ENCODE peak calls at places on chromosomes 16 and 17, in six cellular contexts. Y is ovary, W is cardiac fibroblast, C is kidney epithelial cell, N is Peyer's patch, I is mammary epithelial cell. G is an unnamed sample.

GRCh38 chr16:85798901-85799496 is 345 bp downstream of the EMC8 start:
- DNase-seq in Y (no peak), W (peak; percentile 46), C (no peak), N (no peak), I (peak; percentile 14), G (no peak)

GRCh38 chr16:5024632-5025031 is 9.1 kb downstream of the NAGPA start:
- DNase-seq in Y (no peak), W (no peak), C (no peak), N (no peak), I (peak; percentile 45), G (no peak)

GRCh38 chr17:6120351-6120750 is 50.2 kb downstream of the WSCD1 start:
- DNase-seq in Y (no peak), W (no peak), C (no peak), N (no peak), I (no peak), G (no peak)

GRCh38 chr17:58277107-58277506 is 3.6 kb downstream of the MPO start:
- DNase-seq in Y (no peak), W (peak; percentile 15), C (no peak), N (no peak), I (no peak), G (no peak)

GRCh38 chr16:85382717-85383118 is 230.4 kb upstream of the GSE1 start:
- DNase-seq in Y (no peak), W (no peak), C (no peak), N (no peak), I (no peak), G (no peak)

GRCh38 chr17:77441130-77441920 is 300.6 kb downstream of the SEC14L1 start:
- DNase-seq in Y (no peak), W (no peak), C (no peak), N (no peak), I (no peak), G (no peak)

GRCh38 chr17:14209215-14209614 is 27.4 kb downstream of the CDRT15 start:
- DNase-seq in Y (no peak), W (no peak), C (no peak), N (no peak), I (no peak), G (no peak)

GRCh38 chr17:78765821-78766220 is 16.3 kb downstream of the CYTH1 start:
- DNase-seq in Y (no peak), W (no peak), C (no peak), N (no peak), I (no peak), G (no peak)

GRCh38 chr16:17467923-17468540 is 2.7 kb downstream of the XYLT1 start:
- DNase-seq in Y (peak; percentile 66), W (peak; percentile 65), C (no peak), N (peak; percentile 74), I (peak; percentile 6), G (peak; percentile 65)

GRCh38 chr17:77516902-77517301 is 376.1 kb downstream of the SEC14L1 start:
- DNase-seq in Y (no peak), W (peak; percentile 28), C (peak; percentile 31), N (no peak), I (peak; percentile 58), G (peak; percentile 11)

GRCh38 chr16:54203384-54203783 is 83.2 kb downstream of the IRX3 start:
- DNase-seq in Y (no peak), W (no peak), C (no peak), N (no peak), I (no peak), G (no peak)

GRCh38 chr16:54203851-54204505 is 82.6 kb downstream of the IRX3 start:
- DNase-seq in Y (no peak), W (no peak), C (no peak), N (no peak), I (no peak), G (no peak)

GRCh38 chr16:54199486-54200160 is 87.0 kb downstream of the IRX3 start:
- DNase-seq in Y (no peak), W (no peak), C (no peak), N (no peak), I (no peak), G (no peak)

GRCh38 chr16:54200161-54200534 is 86.4 kb downstream of the IRX3 start:
- DNase-seq in Y (no peak), W (no peak), C (no peak), N (no peak), I (no peak), G (no peak)

GRCh38 chr16:54201200-54201599 is 85.4 kb downstream of the IRX3 start:
- DNase-seq in Y (no peak), W (no peak), C (no peak), N (no peak), I (no peak), G (no peak)
- TF ChIP-seq CTCF in Y (no peak), W (no peak), C (no peak), N (no peak), I (no peak), G (no peak)

GRCh38 chr16:72256398-72257048 is 84.6 kb upstream of the PMFBP1 start:
- DNase-seq in Y (no peak), W (peak; percentile 69), C (peak; percentile 21), N (no peak), I (peak; percentile 51), G (peak; percentile 12)
- H3K4me3 ChIP-seq in Y (no peak overlapping the region), W (no peak overlapping the region), C (no peak overlapping the region), N (no peak overlapping the region), I (no peak overlapping the region), G (no peak overlapping the region)

DNA sequence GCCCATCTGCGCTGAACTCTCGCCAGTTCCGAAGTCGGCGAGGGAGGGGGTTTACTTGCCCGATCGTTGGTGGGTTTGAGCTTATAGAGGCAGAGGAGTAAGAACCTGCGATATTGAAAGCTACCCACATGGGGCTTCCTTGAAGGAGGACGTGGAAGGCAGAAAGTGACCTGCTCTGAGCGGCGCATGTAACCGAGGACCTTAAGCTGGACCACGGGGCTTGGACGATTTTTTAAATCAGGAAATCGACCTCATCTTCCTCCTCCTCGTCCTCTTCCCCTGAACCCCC is 2.0 kb downstream of the PRAC2 start:
- DNase-seq in Y (no peak), W (no peak), C (no peak), N (no peak), I (no peak), G (no peak)
- TF ChIP-seq CTCF in Y (no peak), W (no peak), C (no peak), N (no peak), I (no peak), G (no peak)

GRCh38 chr16:59634951-59635350 is 900.8 kb upstream of the GOT2 start:
- DNase-seq in Y (no peak), W (no peak), C (no peak), N (no peak), I (no peak), G (no peak)

GRCh38 chr16:59632266-59632855 is 898.2 kb upstream of the GOT2 start:
- DNase-seq in Y (no peak), W (peak; percentile 51), C (no peak), N (no peak), I (peak; percentile 13), G (no peak)

GRCh38 chr16:59633996-59634579 is 900.0 kb upstream of the GOT2 start:
- DNase-seq in Y (no peak), W (peak; percentile 38), C (no peak), N (no peak), I (peak; percentile 37), G (peak; percentile 51)

DNA sequence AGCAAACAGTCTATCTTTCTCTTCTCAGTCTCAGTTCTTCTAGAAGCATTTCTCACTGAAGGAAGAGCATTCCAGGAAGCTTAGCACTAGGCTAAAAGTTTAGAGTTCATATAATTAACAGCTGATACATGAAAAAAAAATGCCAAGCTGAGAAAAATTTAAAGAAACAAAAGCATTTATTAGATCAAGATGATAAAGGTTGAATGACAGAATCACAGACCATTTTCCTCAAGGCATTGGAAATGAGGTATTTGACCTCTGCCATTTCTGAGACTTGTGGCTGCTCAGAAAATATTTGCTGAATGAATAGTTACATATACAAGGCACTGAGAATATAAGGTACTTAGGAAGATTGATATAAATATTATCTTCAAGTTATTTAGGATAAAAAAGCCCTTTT is 901.6 kb upstream of the GOT2 start:
- DNase-seq in Y (no peak), W (no peak), C (no peak), N (no peak), I (peak; percentile 56), G (no peak)
- H3K4me3 ChIP-seq in Y (no peak overlapping the region), W (no peak overlapping the region), C (no peak overlapping the region), N (no peak overlapping the region), I (no peak overlapping the region), G (no peak overlapping the region)

DNA sequence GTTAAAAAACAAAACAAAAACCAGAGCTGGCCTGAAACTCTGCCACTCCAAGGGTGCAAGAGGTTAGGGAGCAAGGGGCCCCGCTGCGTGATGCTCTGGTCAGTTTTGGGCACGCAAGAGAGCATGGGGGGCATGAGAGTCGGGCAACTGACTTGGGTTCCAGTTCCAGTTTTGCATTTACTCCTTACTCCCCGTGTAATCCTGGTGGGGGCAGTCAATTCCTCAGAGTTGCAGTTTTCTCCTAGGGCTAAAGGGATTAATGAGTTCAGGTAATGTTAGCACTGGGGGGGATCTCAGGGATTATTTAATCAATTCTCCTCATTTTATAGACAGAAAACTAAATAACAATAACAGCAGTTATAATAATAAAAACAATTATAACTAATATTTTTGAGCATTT is 72.9 kb upstream of the PMFBP1 start:
- DNase-seq in Y (no peak), W (no peak), C (no peak), N (no peak), I (no peak), G (no peak)
- TF ChIP-seq CTCF in Y (no peak), W (peak; percentile 12), C (peak; percentile 5), N (no peak), I (peak; percentile 27), G (peak; percentile 7)

GRCh38 chr17:1916339-1916738 is 86.5 kb downstream of the RPA1 start:
- DNase-seq in Y (no peak), W (no peak), C (no peak), N (no peak), I (no peak), G (no peak)
- H3K4me3 ChIP-seq in Y (no peak overlapping the region), W (no peak overlapping the region), C (no peak overlapping the region), N (no peak overlapping the region), I (no peak overlapping the region), G (no peak overlapping the region)

GRCh38 chr17:82862758-82863645 is 23.2 kb upstream of the ZNF750 start:
- DNase-seq in Y (no peak), W (no peak), C (no peak), N (peak; percentile 48), I (no peak), G (no peak)

GRCh38 chr17:82863941-82864720 is 24.3 kb upstream of the ZNF750 start:
- DNase-seq in Y (no peak), W (peak; percentile 56), C (no peak), N (peak; percentile 47), I (peak; percentile 57), G (peak; percentile 73)

GRCh38 chr17:82862191-82862590 is 22.4 kb upstream of the ZNF750 start:
- DNase-seq in Y (no peak), W (no peak), C (no peak), N (peak; percentile 32), I (no peak), G (no peak)

GRCh38 chr17:82864721-82865240 is 25.0 kb upstream of the ZNF750 start:
- DNase-seq in Y (no peak), W (no peak), C (no peak), N (no peak), I (no peak), G (no peak)

DNA sequence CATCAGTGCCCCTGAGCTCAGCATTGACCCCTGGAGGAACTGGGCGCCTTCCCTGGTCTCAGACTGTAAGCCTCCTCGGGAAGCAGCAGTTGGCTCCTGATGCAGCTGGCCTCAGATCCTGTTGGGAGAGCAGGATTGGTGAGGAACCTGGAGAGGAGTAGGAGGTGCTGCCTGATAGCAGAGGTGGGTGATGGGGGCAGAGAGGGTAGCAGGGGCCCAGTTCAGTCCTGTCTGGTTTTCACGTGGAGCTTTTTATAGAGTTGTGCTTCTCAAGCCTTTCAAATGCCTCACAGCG is 23.8 kb upstream of the ZNF750 start:
- DNase-seq in Y (no peak), W (no peak), C (no peak), N (peak; percentile 42), I (no peak), G (no peak)
- TF ChIP-seq CTCF in Y (no peak), W (no peak), C (no peak), N (no peak), I (no peak), G (no peak)

GRCh38 chr17:7929158-7930029 is at the start of gene KCNAB3:
- DNase-seq in Y (peak; percentile 54), W (peak; percentile 80), C (no peak), N (no peak), I (peak; percentile 22), G (peak; percentile 33)
- H3K4me3 ChIP-seq in Y (peak within 1 kb of the TSS; percentile 41), W (peak within 1 kb of the TSS; percentile 45), C (peak within 1 kb of the TSS; percentile 40), N (no peak within 1 kb of the TSS), I (no peak within 1 kb of the TSS), G (peak within 1 kb of the TSS; percentile 47)

G was measured in astrocyte of the cerebellum.